ENCODE peak calls at places on chromosomes 3 and 15, in eight cellular contexts. One of them, this sample, is unnamed.

GRCh38 chr3:100796556-100796955 is 87.3 kb downstream of the TFG start:
- DNase-seq in endothelial cell: no peak
- DNase-seq in choroid plexus epithelial cell: peak
- DNase-seq in mammary epithelial cell: peak
- DNase-seq in cardiac fibroblast: peak
- DNase-seq in brain microvascular endothelial cell: no peak
- DNase-seq in GM13977: no peak
- DNase-seq in GM20000: no peak
- DNase-seq in this sample: no peak

GRCh38 chr15:73053398-73053723 is 1.1 kb downstream of the NEO1 start:
- DNase-seq in endothelial cell: no peak
- DNase-seq in choroid plexus epithelial cell: no peak
- DNase-seq in mammary epithelial cell: no peak
- DNase-seq in cardiac fibroblast: no peak
- DNase-seq in brain microvascular endothelial cell: no peak
- DNase-seq in GM13977: no peak
- DNase-seq in GM20000: no peak
- DNase-seq in this sample: no peak

GRCh38 chr3:48413086-48413485 is 16.8 kb downstream of the PLXNB1 start:
- DNase-seq in endothelial cell: no peak
- DNase-seq in choroid plexus epithelial cell: no peak
- DNase-seq in mammary epithelial cell: peak
- DNase-seq in cardiac fibroblast: no peak
- DNase-seq in brain microvascular endothelial cell: no peak
- DNase-seq in GM13977: no peak
- DNase-seq in GM20000: no peak
- DNase-seq in this sample: no peak

GRCh38 chr15:77507151-77507847 is 86.6 kb downstream of the HMG20A start:
- DNase-seq in endothelial cell: no peak
- DNase-seq in choroid plexus epithelial cell: no peak
- DNase-seq in mammary epithelial cell: peak
- DNase-seq in cardiac fibroblast: peak
- DNase-seq in brain microvascular endothelial cell: no peak
- DNase-seq in GM13977: no peak
- DNase-seq in GM20000: no peak
- DNase-seq in this sample: no peak

GRCh38 chr15:89243691-89244511 is at the start of gene FANCI:
- DNase-seq in endothelial cell: peak
- DNase-seq in choroid plexus epithelial cell: peak
- DNase-seq in mammary epithelial cell: peak
- DNase-seq in cardiac fibroblast: peak
- DNase-seq in brain microvascular endothelial cell: peak
- DNase-seq in GM13977: peak
- DNase-seq in GM20000: peak
- DNase-seq in this sample: peak

GRCh38 chr3:100009285-100010086 is 104.8 kb downstream of the FILIP1L start:
- DNase-seq in endothelial cell: no peak
- DNase-seq in choroid plexus epithelial cell: no peak
- DNase-seq in mammary epithelial cell: no peak
- DNase-seq in cardiac fibroblast: peak
- DNase-seq in brain microvascular endothelial cell: no peak
- DNase-seq in GM13977: no peak
- DNase-seq in GM20000: no peak
- DNase-seq in this sample: no peak

GRCh38 chr3:65873869-65874268 is 164.8 kb downstream of the MAGI1 start:
- DNase-seq in endothelial cell: no peak
- DNase-seq in choroid plexus epithelial cell: no peak
- DNase-seq in mammary epithelial cell: no peak
- DNase-seq in cardiac fibroblast: no peak
- DNase-seq in brain microvascular endothelial cell: no peak
- DNase-seq in GM13977: no peak
- DNase-seq in GM20000: no peak
- DNase-seq in this sample: no peak

GRCh38 chr3:130539005-130539404 is 22.0 kb downstream of the COL6A6 start:
- DNase-seq in endothelial cell: peak
- DNase-seq in choroid plexus epithelial cell: peak
- DNase-seq in mammary epithelial cell: peak
- DNase-seq in cardiac fibroblast: peak
- DNase-seq in brain microvascular endothelial cell: peak
- DNase-seq in GM13977: peak
- DNase-seq in GM20000: peak
- DNase-seq in this sample: no peak

GRCh38 chr15:63018639-63019038 is 23.9 kb upstream of the TPM1 start:
- DNase-seq in endothelial cell: no peak
- DNase-seq in choroid plexus epithelial cell: peak
- DNase-seq in mammary epithelial cell: peak
- DNase-seq in cardiac fibroblast: peak
- DNase-seq in brain microvascular endothelial cell: peak
- DNase-seq in GM13977: no peak
- DNase-seq in GM20000: no peak
- DNase-seq in this sample: no peak

GRCh38 chr3:66133853-66134445 is 86.9 kb upstream of the SLC25A26 start:
- DNase-seq in endothelial cell: no peak
- DNase-seq in choroid plexus epithelial cell: no peak
- DNase-seq in mammary epithelial cell: no peak
- DNase-seq in cardiac fibroblast: no peak
- DNase-seq in brain microvascular endothelial cell: no peak
- DNase-seq in GM13977: no peak
- DNase-seq in GM20000: no peak
- DNase-seq in this sample: no peak

GRCh38 chr15:38398134-38398533 is 55.8 kb upstream of the FAM98B start:
- DNase-seq in endothelial cell: no peak
- DNase-seq in choroid plexus epithelial cell: peak
- DNase-seq in mammary epithelial cell: peak
- DNase-seq in cardiac fibroblast: peak
- DNase-seq in brain microvascular endothelial cell: peak
- DNase-seq in GM13977: no peak
- DNase-seq in GM20000: no peak
- DNase-seq in this sample: no peak

GRCh38 chr3:50221413-50222168 is 14.4 kb upstream of the GNAI2 start:
- DNase-seq in endothelial cell: peak
- DNase-seq in choroid plexus epithelial cell: no peak
- DNase-seq in mammary epithelial cell: no peak
- DNase-seq in cardiac fibroblast: no peak
- DNase-seq in brain microvascular endothelial cell: no peak
- DNase-seq in GM13977: no peak
- DNase-seq in GM20000: no peak
- DNase-seq in this sample: no peak
- TF ChIP-seq CTCF in endothelial cell: no peak
- TF ChIP-seq CTCF in choroid plexus epithelial cell: no peak
- TF ChIP-seq CTCF in mammary epithelial cell: no peak
- TF ChIP-seq CTCF in cardiac fibroblast: no peak
- TF ChIP-seq CTCF in brain microvascular endothelial cell: no peak
- TF ChIP-seq CTCF in GM13977: peak
- TF ChIP-seq CTCF in GM20000: no peak
- TF ChIP-seq CTCF in this sample: no peak

GRCh38 chr3:5057857-5058324 is 64.2 kb upstream of the ARL8B start:
- DNase-seq in endothelial cell: peak
- DNase-seq in choroid plexus epithelial cell: peak
- DNase-seq in mammary epithelial cell: peak
- DNase-seq in cardiac fibroblast: peak
- DNase-seq in brain microvascular endothelial cell: peak
- DNase-seq in GM13977: peak
- DNase-seq in GM20000: peak
- DNase-seq in this sample: no peak

GRCh38 chr3:5057217-5057616 is 64.9 kb upstream of the ARL8B start:
- DNase-seq in endothelial cell: no peak
- DNase-seq in choroid plexus epithelial cell: no peak
- DNase-seq in mammary epithelial cell: no peak
- DNase-seq in cardiac fibroblast: no peak
- DNase-seq in brain microvascular endothelial cell: no peak
- DNase-seq in GM13977: no peak
- DNase-seq in GM20000: no peak
- DNase-seq in this sample: no peak

GRCh38 chr3:5061218-5061569 is 60.9 kb upstream of the ARL8B start:
- DNase-seq in endothelial cell: no peak
- DNase-seq in choroid plexus epithelial cell: no peak
- DNase-seq in mammary epithelial cell: no peak
- DNase-seq in cardiac fibroblast: no peak
- DNase-seq in brain microvascular endothelial cell: no peak
- DNase-seq in GM13977: no peak
- DNase-seq in GM20000: no peak
- DNase-seq in this sample: no peak

GRCh38 chr3:5056005-5056391 is 66.1 kb upstream of the ARL8B start:
- DNase-seq in endothelial cell: no peak
- DNase-seq in choroid plexus epithelial cell: no peak
- DNase-seq in mammary epithelial cell: no peak
- DNase-seq in cardiac fibroblast: no peak
- DNase-seq in brain microvascular endothelial cell: no peak
- DNase-seq in GM13977: no peak
- DNase-seq in GM20000: no peak
- DNase-seq in this sample: no peak

DNA sequence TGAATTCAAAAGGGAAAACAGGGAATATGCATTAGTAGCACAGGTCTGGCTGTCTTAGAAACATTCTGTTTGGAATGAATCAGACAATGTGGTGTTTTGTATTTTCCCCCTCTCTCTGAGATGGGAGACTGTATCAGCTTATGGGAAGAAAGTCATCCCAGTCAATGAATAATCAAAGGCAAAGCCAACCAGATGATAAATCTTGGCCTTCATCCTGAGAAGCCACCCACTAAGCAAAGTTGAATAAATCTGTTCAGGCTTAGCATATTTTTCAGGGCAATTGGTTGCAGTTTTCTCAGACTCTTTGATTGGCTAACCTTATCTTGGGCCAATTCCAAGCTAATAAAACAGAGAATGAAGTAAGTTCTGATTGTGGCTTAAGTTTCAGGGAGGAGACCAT is 63.6 kb upstream of the ARL8B start:
- DNase-seq in endothelial cell: no peak
- DNase-seq in choroid plexus epithelial cell: peak
- DNase-seq in mammary epithelial cell: peak
- DNase-seq in cardiac fibroblast: peak
- DNase-seq in brain microvascular endothelial cell: peak
- DNase-seq in GM13977: no peak
- DNase-seq in GM20000: no peak
- DNase-seq in this sample: no peak
- TF ChIP-seq CTCF in endothelial cell: no peak
- TF ChIP-seq CTCF in choroid plexus epithelial cell: no peak
- TF ChIP-seq CTCF in mammary epithelial cell: no peak
- TF ChIP-seq CTCF in cardiac fibroblast: no peak
- TF ChIP-seq CTCF in brain microvascular endothelial cell: no peak
- TF ChIP-seq CTCF in GM13977: no peak
- TF ChIP-seq CTCF in GM20000: no peak
- TF ChIP-seq CTCF in this sample: no peak

DNA sequence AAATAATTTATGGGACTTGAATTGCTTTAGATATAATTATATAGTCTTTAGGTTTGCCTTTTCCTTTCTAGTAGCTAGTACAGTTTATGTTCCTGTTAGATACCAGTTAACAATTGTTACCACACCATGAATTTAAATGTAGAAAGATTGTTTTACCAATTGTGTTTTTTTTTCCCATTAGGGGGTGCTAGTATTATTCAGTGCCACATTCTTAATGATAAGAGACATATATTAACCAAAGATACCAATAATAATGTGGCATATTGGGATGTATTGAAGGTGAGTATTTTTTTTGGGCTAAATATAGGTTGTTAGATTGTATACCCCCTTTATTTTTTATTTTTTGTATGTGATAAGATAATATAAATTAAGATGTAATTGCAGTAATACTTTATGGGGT is 27.7 kb downstream of the WDR48 start:
- DNase-seq in endothelial cell: no peak
- DNase-seq in choroid plexus epithelial cell: no peak
- DNase-seq in mammary epithelial cell: no peak
- DNase-seq in cardiac fibroblast: no peak
- DNase-seq in brain microvascular endothelial cell: no peak
- DNase-seq in GM13977: no peak
- DNase-seq in GM20000: no peak
- DNase-seq in this sample: no peak
- TF ChIP-seq CTCF in endothelial cell: no peak
- TF ChIP-seq CTCF in choroid plexus epithelial cell: no peak
- TF ChIP-seq CTCF in mammary epithelial cell: no peak
- TF ChIP-seq CTCF in cardiac fibroblast: no peak
- TF ChIP-seq CTCF in brain microvascular endothelial cell: no peak
- TF ChIP-seq CTCF in GM13977: no peak
- TF ChIP-seq CTCF in GM20000: no peak
- TF ChIP-seq CTCF in this sample: no peak

GRCh38 chr3:29144807-29145206 is 136.1 kb upstream of the RBMS3 start:
- DNase-seq in endothelial cell: no peak
- DNase-seq in choroid plexus epithelial cell: peak
- DNase-seq in mammary epithelial cell: no peak
- DNase-seq in cardiac fibroblast: peak
- DNase-seq in brain microvascular endothelial cell: peak
- DNase-seq in GM13977: no peak
- DNase-seq in GM20000: no peak
- DNase-seq in this sample: no peak

GRCh38 chr3:29143151-29143550 is 137.7 kb upstream of the RBMS3 start:
- DNase-seq in endothelial cell: no peak
- DNase-seq in choroid plexus epithelial cell: no peak
- DNase-seq in mammary epithelial cell: no peak
- DNase-seq in cardiac fibroblast: no peak
- DNase-seq in brain microvascular endothelial cell: no peak
- DNase-seq in GM13977: no peak
- DNase-seq in GM20000: no peak
- DNase-seq in this sample: no peak

GRCh38 chr3:29141912-29142262 is 139.0 kb upstream of the RBMS3 start:
- DNase-seq in endothelial cell: no peak
- DNase-seq in choroid plexus epithelial cell: no peak
- DNase-seq in mammary epithelial cell: no peak
- DNase-seq in cardiac fibroblast: no peak
- DNase-seq in brain microvascular endothelial cell: no peak
- DNase-seq in GM13977: no peak
- DNase-seq in GM20000: no peak
- DNase-seq in this sample: no peak

GRCh38 chr3:29145370-29145769 is 135.5 kb upstream of the RBMS3 start:
- DNase-seq in endothelial cell: no peak
- DNase-seq in choroid plexus epithelial cell: no peak
- DNase-seq in mammary epithelial cell: no peak
- DNase-seq in cardiac fibroblast: no peak
- DNase-seq in brain microvascular endothelial cell: no peak
- DNase-seq in GM13977: no peak
- DNase-seq in GM20000: no peak
- DNase-seq in this sample: no peak

DNA sequence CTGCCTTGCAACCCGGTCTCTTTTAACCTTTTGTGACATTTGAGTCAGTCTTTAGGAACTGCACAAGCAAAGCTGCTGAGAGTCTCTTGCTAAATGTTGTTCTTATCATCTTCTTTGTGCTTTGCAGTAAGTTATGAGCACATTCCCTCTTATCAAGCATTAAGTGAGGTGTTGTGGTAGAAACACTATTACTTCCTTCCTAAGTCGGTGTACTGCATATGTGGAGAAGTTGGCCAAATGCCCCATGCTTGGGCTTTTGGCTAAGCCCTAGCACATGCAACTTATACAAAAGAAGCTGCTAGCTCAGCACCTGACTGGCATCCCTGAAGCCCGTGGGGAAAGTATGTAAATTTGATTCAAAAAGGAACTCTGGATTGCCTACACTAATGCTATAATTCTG is 136.5 kb upstream of the RBMS3 start:
- DNase-seq in endothelial cell: no peak
- DNase-seq in choroid plexus epithelial cell: no peak
- DNase-seq in mammary epithelial cell: no peak
- DNase-seq in cardiac fibroblast: no peak
- DNase-seq in brain microvascular endothelial cell: no peak
- DNase-seq in GM13977: no peak
- DNase-seq in GM20000: no peak
- DNase-seq in this sample: no peak
- TF ChIP-seq CTCF in endothelial cell: no peak
- TF ChIP-seq CTCF in choroid plexus epithelial cell: no peak
- TF ChIP-seq CTCF in mammary epithelial cell: no peak
- TF ChIP-seq CTCF in cardiac fibroblast: no peak
- TF ChIP-seq CTCF in brain microvascular endothelial cell: no peak
- TF ChIP-seq CTCF in GM13977: no peak
- TF ChIP-seq CTCF in GM20000: no peak
- TF ChIP-seq CTCF in this sample: no peak

GRCh38 chr3:49873623-49874022 is 3.9 kb upstream of the CAMKV start:
- DNase-seq in endothelial cell: no peak
- DNase-seq in choroid plexus epithelial cell: no peak
- DNase-seq in mammary epithelial cell: no peak
- DNase-seq in cardiac fibroblast: no peak
- DNase-seq in brain microvascular endothelial cell: no peak
- DNase-seq in GM13977: no peak
- DNase-seq in GM20000: no peak
- DNase-seq in this sample: no peak
- TF ChIP-seq CTCF in endothelial cell: no peak
- TF ChIP-seq CTCF in choroid plexus epithelial cell: no peak
- TF ChIP-seq CTCF in mammary epithelial cell: no peak
- TF ChIP-seq CTCF in cardiac fibroblast: no peak
- TF ChIP-seq CTCF in brain microvascular endothelial cell: no peak
- TF ChIP-seq CTCF in GM13977: no peak
- TF ChIP-seq CTCF in GM20000: no peak
- TF ChIP-seq CTCF in this sample: no peak